ENCODE peak calls at places on chromosomes 11 and 22, in nine cellular contexts. M is K562, O is BJ, V is testis, X is upper lobe of right lung, B is HepG2, T is breast epithelium, G is colonic mucosa, Z is ovary. K is an unnamed sample.

GRCh38 chr11:97965849-97966646 is 1054.7 kb upstream of the CNTN5 start:
- DNase-seq in M (no peak), O (peak; percentile 69), V (no peak), X (no peak), B (no peak), T (no peak), G (no peak), Z (no peak), K (no peak)

GRCh38 chr11:11448626-11449025 is 95.6 kb upstream of the CSNK2A3 start:
- DNase-seq in M (no peak), O (no peak), V (no peak), X (no peak), B (no peak), T (no peak), G (no peak), Z (no peak), K (no peak)

GRCh38 chr11:46127150-46127638 is 5.9 kb upstream of the PHF21A start:
- DNase-seq in M (peak; percentile 64), O (no peak), V (no peak), X (no peak), B (peak; percentile 85), T (no peak), G (peak; percentile 57), Z (no peak), K (no peak)

GRCh38 chr11:75578977-75579376 is 16.9 kb downstream of the SERPINH1 start:
- DNase-seq in M (no peak), O (no peak), V (no peak), X (no peak), B (no peak), T (no peak), G (no peak), Z (no peak), K (no peak)

GRCh38 chr11:46075168-46075567 is 46.1 kb downstream of the PHF21A start:
- DNase-seq in M (peak; percentile 39), O (no peak), V (no peak), X (no peak), B (no peak), T (no peak), G (no peak), Z (no peak), K (peak; percentile 76)

GRCh38 chr11:36150986-36151385 is 138.2 kb downstream of the COMMD9 start:
- DNase-seq in M (no peak), O (no peak), V (no peak), X (no peak), B (no peak), T (no peak), G (no peak), Z (no peak), K (no peak)

GRCh38 chr11:106160494-106160893 is 83.0 kb downstream of the AASDHPPT start:
- DNase-seq in M (no peak), O (no peak), V (no peak), X (no peak), B (no peak), T (no peak), G (no peak), Z (no peak), K (no peak)

GRCh38 chr22:30169002-30169401 is 77.6 kb downstream of the LIF start:
- DNase-seq in M (no peak), O (no peak), V (no peak), X (no peak), B (no peak), T (no peak), G (no peak), Z (no peak), K (no peak)

GRCh38 chr11:125082611-125083311 is 19.7 kb downstream of the SLC37A2 start:
- DNase-seq in M (no peak), O (peak; percentile 33), V (no peak), X (no peak), B (peak; percentile 50), T (no peak), G (no peak), Z (no peak), K (peak; percentile 10)

GRCh38 chr11:119873761-119874421 is 144.9 kb upstream of the NECTIN1 start:
- DNase-seq in M (no peak), O (no peak), V (no peak), X (peak; percentile 32), B (no peak), T (no peak), G (no peak), Z (no peak), K (no peak)

GRCh38 chr11:122478986-122479385 is 176.5 kb upstream of the UBASH3B start:
- DNase-seq in M (no peak), O (no peak), V (no peak), X (no peak), B (no peak), T (no peak), G (no peak), Z (no peak), K (no peak)

GRCh38 chr11:77179048-77179447 is 51.0 kb downstream of the MYO7A start:
- DNase-seq in M (no peak), O (no peak), V (peak; percentile 35), X (no peak), B (peak; percentile 11), T (no peak), G (no peak), Z (no peak), K (no peak)

GRCh38 chr11:73907191-73907590 is 30.4 kb downstream of the PAAF1 start:
- DNase-seq in M (peak; percentile 26), O (no peak), V (no peak), X (no peak), B (peak; percentile 6), T (no peak), G (no peak), Z (no peak), K (peak; percentile 21)

GRCh38 chr22:42908082-42908746 is 51.1 kb upstream of the ARFGAP3 start:
- DNase-seq in M (no peak), O (no peak), V (no peak), X (no peak), B (no peak), T (no peak), G (no peak), Z (no peak), K (peak; percentile 60)

GRCh38 chr11:122337241-122338176 is 221.5 kb upstream of the BLID start:
- DNase-seq in M (no peak), O (no peak), V (no peak), X (no peak), B (no peak), T (no peak), G (no peak), Z (no peak), K (peak; percentile 46)

GRCh38 chr11:2968501-2968900 is 23.6 kb downstream of the NAP1L4 start:
- DNase-seq in M (no peak), O (no peak), V (peak; percentile 71), X (no peak), B (no peak), T (no peak), G (no peak), Z (no peak), K (no peak)

DNA sequence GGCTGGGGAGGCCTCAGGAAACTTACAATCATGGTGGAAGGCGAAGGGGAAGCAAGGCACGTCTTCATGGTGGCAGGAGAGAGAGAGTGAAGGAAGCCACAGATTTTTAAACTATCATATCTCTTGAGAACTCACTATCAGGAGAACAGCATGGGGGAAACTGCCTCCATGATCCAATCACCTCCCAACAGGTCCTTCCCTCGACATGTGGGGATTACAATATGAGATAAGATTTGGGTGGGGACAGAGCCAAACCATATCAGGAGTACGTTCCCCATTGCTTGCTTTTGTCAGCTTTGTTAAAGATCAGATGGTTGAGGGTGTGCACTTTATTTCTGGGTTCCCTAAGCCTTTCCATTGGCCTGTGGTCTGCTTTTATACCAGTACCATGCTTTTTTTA is 53.7 kb upstream of the E2F8 start:
- DNase-seq in M (no peak), O (no peak), V (no peak), X (no peak), B (no peak), T (no peak), G (no peak), Z (no peak), K (no peak)
- H3K27me3 ChIP-seq in M (no peaks in the 10 kb centered on the region), O (peaks cover 15% of the 10 kb centered on the region), V (no peaks in the 10 kb centered on the region), X (peaks cover under 1% of the 10 kb centered on the region), B (no peaks in the 10 kb centered on the region), T (no peaks in the 10 kb centered on the region), G (no peaks in the 10 kb centered on the region), Z (no peaks in the 10 kb centered on the region), K (no peaks in the 10 kb centered on the region)

GRCh38 chr11:87037450-87038234 is at the start of gene TMEM135:
- DNase-seq in M (peak; percentile 97), O (peak; percentile 50), V (peak; percentile 97), X (peak; percentile 97), B (peak; percentile 94), T (peak; percentile 88), G (peak; percentile 98), Z (peak; percentile 94), K (peak; percentile 95)
- TF ChIP-seq CTCF in M (peak; percentile 18), O (peak; percentile 22), V (no peak), X (no peak), B (peak; percentile 60), T (no peak), G (no peak), Z (no peak), K (no peak)

GRCh38 chr11:9735236-9735635 is 71.4 kb downstream of the SWAP70 start:
- DNase-seq in M (no peak), O (no peak), V (no peak), X (no peak), B (no peak), T (no peak), G (no peak), Z (no peak), K (no peak)
- H3K4me3 ChIP-seq in M (no peak overlapping the region), O (no peak overlapping the region), V (no peak overlapping the region), X (no peak overlapping the region), B (no peak overlapping the region), T (no peak overlapping the region), G (no peak overlapping the region), Z (no peak overlapping the region), K (no peak overlapping the region)

GRCh38 chr11:16722945-16723344 is 15.5 kb upstream of the C11orf58 start:
- DNase-seq in M (no peak), O (no peak), V (no peak), X (no peak), B (no peak), T (no peak), G (no peak), Z (no peak), K (no peak)
- H3K27me3 ChIP-seq in M (no peaks in the 10 kb centered on the region), O (no peaks in the 10 kb centered on the region), V (no peaks in the 10 kb centered on the region), X (no peaks in the 10 kb centered on the region), B (no peaks in the 10 kb centered on the region), T (no peaks in the 10 kb centered on the region), G (no peaks in the 10 kb centered on the region), Z (no peaks in the 10 kb centered on the region), K (no peaks in the 10 kb centered on the region)

DNA sequence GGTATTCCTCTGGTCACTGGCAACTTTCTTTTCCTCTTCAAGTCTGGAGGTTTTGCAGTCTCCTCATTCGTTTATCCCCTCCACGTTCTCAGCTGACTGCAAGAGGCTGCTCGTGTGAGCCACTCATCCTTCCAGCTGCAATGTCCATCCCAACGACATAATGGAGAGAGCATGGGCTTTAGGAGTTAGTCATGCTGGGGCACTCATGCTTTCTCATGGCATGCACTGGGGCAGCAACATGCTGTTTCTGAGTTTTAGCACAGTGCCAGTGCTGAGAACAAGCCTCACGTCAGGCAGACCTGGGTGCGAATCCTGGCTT is 7.1 kb downstream of the DCPS start:
- DNase-seq in M (no peak), O (no peak), V (no peak), X (no peak), B (no peak), T (no peak), G (no peak), Z (no peak), K (no peak)
- TF ChIP-seq CTCF in M (no peak), O (no peak), V (no peak), X (no peak), B (no peak), T (no peak), G (no peak), Z (no peak), K (no peak)